ENCODE peak calls at places on chromosomes 7 and 10, in nine cellular contexts. U, T, O, C, Z, G, Y, H and I are unnamed samples.

GRCh38 chr7:29879609-29880008 is 73.3 kb downstream of the WIPF3 start:
- DNase-seq in U (no peak), T (no peak), O (no peak), C (no peak), Z (no peak), G (no peak), Y (peak), H (no peak), I (no peak)

GRCh38 chr10:21732067-21732772 is 198.2 kb downstream of the MLLT10 start:
- DNase-seq in U (peak), T (peak), O (no peak), C (peak), Z (peak), G (peak), Y (peak), H (no peak), I (peak)

GRCh38 chr7:143415696-143416095 is 7.0 kb upstream of the EPHA1 start:
- DNase-seq in U (no peak), T (no peak), O (no peak), C (no peak), Z (no peak), G (no peak), Y (no peak), H (no peak), I (no peak)

GRCh38 chr10:86363833-86364511 is 2.6 kb downstream of the GRID1 start:
- DNase-seq in U (no peak), T (no peak), O (no peak), C (no peak), Z (no peak), G (peak), Y (no peak), H (no peak), I (no peak)

GRCh38 chr10:72080042-72081035 is 8.0 kb downstream of the SPOCK2 start:
- DNase-seq in U (no peak), T (no peak), O (no peak), C (no peak), Z (no peak), G (no peak), Y (no peak), H (no peak), I (no peak)

GRCh38 chr7:55193245-55193644 is 171.9 kb upstream of the LANCL2 start:
- DNase-seq in U (no peak), T (no peak), O (no peak), C (no peak), Z (no peak), G (no peak), Y (no peak), H (no peak), I (no peak)

GRCh38 chr7:111718886-111719285 is 156.6 kb upstream of the IMMP2L start:
- DNase-seq in U (no peak), T (no peak), O (no peak), C (no peak), Z (no peak), G (no peak), Y (no peak), H (no peak), I (no peak)

GRCh38 chr10:120403109-120403508 is 53.9 kb upstream of the PLPP4 start:
- DNase-seq in U (no peak), T (no peak), O (no peak), C (no peak), Z (no peak), G (no peak), Y (no peak), H (no peak), I (no peak)

GRCh38 chr7:12685550-12685949 is 1.9 kb upstream of the ARL4A start:
- DNase-seq in U (no peak), T (no peak), O (peak), C (peak), Z (peak), G (peak), Y (no peak), H (no peak), I (peak)

GRCh38 chr7:73718905-73719805 is at the start of gene STX1A:
- DNase-seq in U (peak), T (no peak), O (peak), C (peak), Z (peak), G (peak), Y (no peak), H (peak), I (peak)

GRCh38 chr7:43954524-43955228 is 28.4 kb downstream of the UBE2D4 start:
- DNase-seq in U (no peak), T (peak), O (no peak), C (no peak), Z (no peak), G (peak), Y (peak), H (no peak), I (peak)

GRCh38 chr10:133235891-133236321 is 1.7 kb upstream of the VENTX start:
- DNase-seq in U (no peak), T (no peak), O (no peak), C (no peak), Z (no peak), G (no peak), Y (no peak), H (no peak), I (no peak)